ENCODE peak calls at places on chromosomes 11 and 22, in seven cellular contexts. P is omental fat pad, Z is brain pericyte, V is pons, N is T-helper 1 cell, A is ureter, L is DMS79 treated with DMSO at 0.1 percent for 48 hours. G is an unnamed sample.

GRCh38 chr22:22070371-22070824 is 87.8 kb upstream of the TOP3B start:
- DNase-seq in P (no peak), Z (no peak), V (no peak), N (no peak), A (no peak), L (no peak), G (no peak)

GRCh38 chr11:2077061-2077802 is 62.0 kb downstream of the IGF2 start:
- DNase-seq in P (no peak), Z (no peak), V (no peak), N (no peak), A (no peak), L (peak), G (peak)

GRCh38 chr11:97702948-97703347 is 1313.1 kb downstream of the JRKL start:
- DNase-seq in P (no peak), Z (no peak), V (no peak), N (no peak), A (no peak), L (no peak), G (no peak)

GRCh38 chr11:103929168-103929903 is 107.1 kb upstream of the DDI1 start:
- DNase-seq in P (no peak), Z (no peak), V (no peak), N (no peak), A (no peak), L (no peak), G (no peak)

GRCh38 chr11:47453365-47453764 is 4.4 kb upstream of the RAPSN start:
- DNase-seq in P (no peak), Z (no peak), V (no peak), N (no peak), A (no peak), L (no peak), G (no peak)

GRCh38 chr11:16791494-16791961 is 53.1 kb downstream of the C11orf58 start:
- DNase-seq in P (no peak), Z (no peak), V (no peak), N (no peak), A (no peak), L (no peak), G (peak)

GRCh38 chr22:48316245-48316875 is 1511.3 kb downstream of the BRD1 start:
- DNase-seq in P (no peak), Z (no peak), V (no peak), N (no peak), A (no peak), L (no peak), G (no peak)

GRCh38 chr22:25747245-25747944 is 5.4 kb downstream of the MYO18B start:
- DNase-seq in P (peak), Z (no peak), V (no peak), N (no peak), A (peak), L (no peak), G (peak)

GRCh38 chr22:38948181-38948940 is 9.0 kb upstream of the APOBEC3A start:
- DNase-seq in P (no peak), Z (no peak), V (no peak), N (no peak), A (no peak), L (no peak), G (no peak)